ENCODE peak calls at places on chromosomes 3 and 15, in four cellular contexts. G, B, Q and X are unnamed samples.

GRCh38 chr15:47778263-47778770 is 61.0 kb downstream of the SEMA6D start:
- DNase-seq in B (no peak), Q (no peak), G (no peak), X (no peak)

GRCh38 chr3:13821156-13821555 is 58.7 kb downstream of the WNT7A start:
- DNase-seq in B (no peak), Q (no peak), G (no peak), X (no peak)

GRCh38 chr3:102941761-102942160 is 506.9 kb downstream of the ZPLD1 start:
- DNase-seq in Q (no peak), G (peak), B (no peak), X (no peak)

GRCh38 chr15:34154725-34155204 is 52.9 kb downstream of the PGBD4 start:
- DNase-seq in G (peak), Q (peak), B (no peak), X (no peak)

GRCh38 chr3:35500641-35501353 is 138.5 kb upstream of the ARPP21 start:
- DNase-seq in B (no peak), Q (no peak), G (no peak), X (no peak)

GRCh38 chr3:159266779-159267178 is 464.9 kb downstream of the MFSD1 start:
- DNase-seq in B (no peak), G (peak), Q (peak), X (no peak)

GRCh38 chr15:33675246-33675645 is 293.1 kb upstream of the CHRM5 start:
- DNase-seq in B (no peak), G (peak), Q (peak), X (no peak)

GRCh38 chr3:12476238-12476897 is 7.9 kb upstream of the TSEN2 start:
- DNase-seq in B (no peak), G (peak), Q (no peak), X (no peak)

GRCh38 chr3:105845488-105845887 is 23.3 kb downstream of the CBLB start:
- DNase-seq in Q (no peak), B (no peak), G (no peak), X (no peak)

GRCh38 chr3:45277636-45278035 is 51.5 kb upstream of the TMEM158 start:
- DNase-seq in G (no peak), Q (no peak), B (no peak), X (no peak)

GRCh38 chr15:68360716-68361115 is 71.2 kb downstream of the ITGA11 start:
- DNase-seq in Q (no peak), G (no peak), B (no peak), X (no peak)

GRCh38 chr15:77295446-77295845 is 124.5 kb downstream of the PEAK1 start:
- DNase-seq in B (no peak), Q (no peak), G (peak), X (no peak)

GRCh38 chr15:91632176-91632575 is 221.3 kb upstream of the SLCO3A1 start:
- DNase-seq in Q (no peak), G (no peak), B (no peak), X (no peak)

GRCh38 chr3:50156991-50157493 is 1.9 kb downstream of the SEMA3F start:
- DNase-seq in B (no peak), G (no peak), Q (peak), X (no peak)

GRCh38 chr3:76532423-76532822 is 507.5 kb upstream of the ROBO2 start:
- DNase-seq in B (no peak), G (no peak), Q (no peak), X (no peak)

GRCh38 chr15:88476635-88477038 is 9.1 kb downstream of the MRPS11 start:
- DNase-seq in Q (peak), G (peak), B (peak), X (no peak)
- TF ChIP-seq CTCF in Q (peak), G (peak), B (peak), X (no peak)

GRCh38 chr3:189947948-189948723 is 172.6 kb downstream of the P3H2 start:
- DNase-seq in Q (peak), G (peak), B (no peak), X (no peak)
- TF ChIP-seq CTCF in Q (peak), G (peak), B (peak), X (no peak)

GRCh38 chr3:33060609-33061337 is 36.2 kb downstream of the GLB1 start:
- DNase-seq in G (no peak), B (no peak), Q (no peak), X (no peak)
- TF ChIP-seq CTCF in G (no peak), B (no peak), Q (no peak), X (no peak)

GRCh38 chr3:157347577-157348303 is 88.9 kb upstream of the PTX3 start:
- DNase-seq in G (no peak), Q (peak), B (no peak), X (no peak)
- TF ChIP-seq CTCF in G (peak), Q (peak), B (no peak), X (no peak)

GRCh38 chr3:139318826-139319225 is 25.0 kb upstream of the MRPS22 start:
- DNase-seq in G (no peak), Q (no peak), B (no peak), X (no peak)

GRCh38 chr3:139317660-139318430 is 26.0 kb upstream of the MRPS22 start:
- DNase-seq in G (no peak), Q (peak), B (peak), X (no peak)

GRCh38 chr3:139318431-139318816 is 25.4 kb upstream of the MRPS22 start:
- DNase-seq in Q (peak), B (no peak), G (no peak), X (no peak)

GRCh38 chr3:139320551-139321309 is 23.1 kb upstream of the MRPS22 start:
- DNase-seq in G (no peak), B (no peak), Q (no peak), X (no peak)

DNA sequence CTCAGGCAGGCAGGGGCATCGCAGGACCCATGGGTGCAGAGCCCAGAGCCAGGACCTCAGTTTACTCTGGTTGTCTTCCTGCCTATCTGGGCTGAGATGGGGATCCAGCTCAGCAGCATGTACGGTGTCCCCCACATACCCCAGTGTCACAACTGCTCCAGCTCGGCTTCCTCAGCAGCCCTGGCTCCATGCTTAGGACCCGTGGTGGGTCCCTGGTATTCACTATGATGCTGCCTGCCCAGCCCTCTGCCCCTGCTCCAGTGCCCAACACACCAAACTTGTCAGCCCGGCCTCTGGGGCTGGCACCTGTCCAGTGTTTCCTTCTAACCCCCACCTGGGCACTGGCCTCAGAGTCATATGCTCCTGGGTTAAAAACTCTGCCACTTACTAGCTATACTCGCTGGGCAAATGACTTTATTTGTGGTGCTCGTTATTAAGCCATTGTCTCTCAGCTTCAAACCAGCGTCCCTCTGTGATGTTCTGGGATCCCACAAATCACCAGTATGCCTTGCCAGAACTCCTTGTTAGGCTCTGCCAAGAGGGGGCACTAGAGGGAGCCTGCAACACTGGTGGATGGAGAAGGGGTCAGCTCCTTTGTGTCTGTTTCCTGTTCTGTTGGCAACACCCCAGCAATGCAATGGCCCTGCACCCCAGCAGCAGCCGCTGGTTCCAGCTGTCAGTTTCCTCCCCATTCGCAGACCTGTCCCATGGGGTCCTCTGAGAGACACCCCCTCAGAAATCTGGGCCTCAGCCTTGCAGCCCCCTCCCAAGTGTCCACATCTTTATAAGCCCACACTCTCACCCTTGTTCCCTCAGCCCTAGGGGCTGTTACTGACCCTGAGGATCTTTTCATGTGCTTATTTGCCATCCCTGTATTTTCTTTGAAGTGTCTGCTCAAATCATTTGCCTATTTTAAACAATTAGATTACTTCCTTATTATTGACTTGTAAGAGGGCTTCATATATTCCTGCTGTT is 24.1 kb upstream of the MRPS22 start:
- DNase-seq in B (no peak), Q (peak), G (no peak), X (no peak)
- TF ChIP-seq CTCF in B (no peak), Q (peak), G (peak), X (no peak)

GRCh38 chr3:15303728-15304127 is 28.7 kb downstream of the SH3BP5 start:
- DNase-seq in Q (no peak), B (no peak), G (no peak), X (no peak)

GRCh38 chr3:15303216-15303615 is 29.2 kb downstream of the SH3BP5 start:
- DNase-seq in G (no peak), B (no peak), Q (no peak), X (no peak)

GRCh38 chr3:15306979-15307359 is 25.4 kb downstream of the SH3BP5 start:
- DNase-seq in G (no peak), B (no peak), Q (no peak), X (no peak)

GRCh38 chr3:15307580-15307979 is 24.8 kb downstream of the SH3BP5 start:
- DNase-seq in G (no peak), B (no peak), Q (no peak), X (no peak)

GRCh38 chr3:15305366-15305844 is 27.0 kb downstream of the SH3BP5 start:
- DNase-seq in G (no peak), B (no peak), Q (no peak), X (no peak)
- TF ChIP-seq CTCF in G (peak), B (no peak), Q (peak), X (no peak)

GRCh38 chr3:89571707-89572106 is 464.3 kb downstream of the EPHA3 start:
- DNase-seq in B (no peak), Q (no peak), G (no peak), X (no peak)

GRCh38 chr3:89572261-89572660 is 464.8 kb downstream of the EPHA3 start:
- DNase-seq in Q (peak), G (no peak), B (no peak), X (no peak)

GRCh38 chr3:89565098-89565497 is 457.7 kb downstream of the EPHA3 start:
- DNase-seq in B (no peak), Q (peak), G (peak), X (no peak)

GRCh38 chr3:89571298-89571697 is 463.9 kb downstream of the EPHA3 start:
- DNase-seq in G (no peak), B (no peak), Q (no peak), X (no peak)

GRCh38 chr3:89570465-89570864 is 463.0 kb downstream of the EPHA3 start:
- DNase-seq in B (no peak), G (no peak), Q (no peak), X (no peak)
- TF ChIP-seq CTCF in B (no peak), G (no peak), Q (no peak), X (no peak)

DNA sequence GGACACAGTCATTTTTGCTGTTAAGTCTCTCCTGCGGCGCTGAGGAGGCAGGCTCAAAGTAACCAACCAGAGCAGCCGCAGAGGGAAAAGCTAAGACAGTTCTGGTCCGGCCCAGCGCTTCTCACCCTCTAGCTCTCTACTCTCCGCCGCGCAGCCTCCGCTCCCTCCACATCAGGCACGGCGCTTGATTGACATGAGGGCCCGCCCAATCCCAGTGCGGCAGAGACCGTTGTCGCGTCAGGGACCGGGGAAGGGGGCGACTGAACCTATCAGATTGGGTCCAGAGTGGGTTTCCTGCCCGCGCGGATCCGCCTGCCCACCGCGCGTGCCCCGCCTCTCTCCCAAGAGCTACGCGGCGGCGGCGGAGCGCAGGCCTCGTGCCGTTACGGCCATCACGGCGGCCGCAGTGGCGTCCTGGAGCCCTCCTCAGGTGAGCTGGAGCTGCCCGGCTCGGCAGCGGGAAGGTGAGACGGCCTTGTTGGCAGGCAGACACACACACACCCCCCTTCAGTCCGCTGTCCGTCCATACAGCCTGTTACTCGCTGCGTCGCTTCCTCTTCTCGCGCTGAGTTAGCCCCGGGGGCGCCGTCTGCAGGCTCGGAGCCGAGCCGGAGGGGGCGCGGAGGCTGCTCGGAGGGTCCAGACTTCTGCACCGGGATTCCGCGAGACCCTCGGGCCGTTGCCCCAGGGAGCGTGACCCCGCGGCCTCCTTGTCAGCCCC is at the start of gene NCK1:
- DNase-seq in Q (peak), G (peak), B (peak), X (peak)
- TF ChIP-seq CTCF in Q (no peak), G (peak), B (no peak), X (no peak)

DNA sequence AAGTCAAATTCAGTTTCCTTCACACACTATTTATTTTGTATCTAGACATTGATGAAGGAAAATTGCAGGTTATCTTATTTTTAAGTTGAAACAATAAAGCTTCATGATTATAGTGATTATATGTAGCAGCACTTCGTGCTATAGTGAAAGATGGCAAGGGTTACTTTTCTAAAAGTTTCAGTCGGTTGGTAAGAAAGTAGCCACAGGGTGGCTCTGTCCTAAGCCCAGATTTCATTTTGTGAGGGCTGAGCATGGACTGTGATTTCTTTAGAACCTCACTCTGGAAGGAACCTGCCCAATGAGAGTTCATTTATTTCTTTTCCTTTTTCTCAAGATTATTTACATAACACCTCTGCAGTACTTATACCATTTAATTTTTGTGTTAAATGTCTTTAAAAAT is 66.5 kb downstream of the NME9 start:
- DNase-seq in Q (no peak), G (no peak), B (no peak), X (no peak)
- TF ChIP-seq CTCF in Q (no peak), G (no peak), B (no peak), X (no peak)